ENCODE peak calls at places on chromosomes 2 and 18, in ten cellular contexts. U, W, Z, F, H, A, Q, R, O and M are unnamed samples.

GRCh38 chr2:165969227-165969626 is 15.7 kb upstream of the TTC21B start:
- DNase-seq in W (no peak), U (peak), Q (no peak), H (no peak), O (no peak), Z (peak), F (peak), A (no peak), R (no peak), M (no peak)

GRCh38 chr2:229620759-229621158 is 93.6 kb downstream of the DNER start:
- DNase-seq in U (no peak), O (no peak), A (no peak), R (no peak), F (peak), Q (no peak), Z (no peak), W (no peak), H (no peak), M (no peak)

GRCh38 chr18:57644540-57644939 is 22.9 kb upstream of the NARS1 start:
- DNase-seq in O (no peak), A (no peak), Q (no peak), F (peak), Z (peak), H (no peak), W (peak), R (no peak), U (peak), M (no peak)

GRCh38 chr2:157874997-157875719 is 972 bp downstream of the ACVR1 start:
- DNase-seq in Z (peak), R (peak), Q (peak), A (peak), H (peak), W (peak), F (peak), U (peak), O (peak), M (peak)

GRCh38 chr2:86671304-86671981 is 47.8 kb upstream of the RNF103 start:
- DNase-seq in O (no peak), R (no peak), U (peak), F (peak), A (no peak), H (no peak), W (peak), Q (no peak), Z (peak), M (no peak)

GRCh38 chr2:48205137-48205798 is 299.0 kb upstream of the FBXO11 start:
- DNase-seq in Z (no peak), F (peak), R (peak), A (no peak), O (no peak), W (peak), Q (no peak), U (peak), H (no peak), M (no peak)

GRCh38 chr18:75210274-75211001 is at the start of gene TSHZ1:
- DNase-seq in Z (peak), R (peak), W (peak), O (peak), F (peak), H (peak), Q (peak), U (peak), A (peak), M (peak)

GRCh38 chr2:121066526-121066925 is 218.5 kb downstream of the TFCP2L1 start:
- DNase-seq in O (no peak), H (no peak), F (peak), R (no peak), A (no peak), Z (no peak), Q (no peak), W (no peak), U (no peak), M (no peak)

GRCh38 chr2:143034292-143035074 is 94.7 kb upstream of the ARHGAP15 start:
- DNase-seq in Q (peak), A (peak), R (peak), F (peak), W (peak), U (peak), Z (peak), H (peak), O (no peak), M (peak)

GRCh38 chr2:207408086-207408794 is 121.5 kb upstream of the CREB1 start:
- DNase-seq in W (peak), U (peak), A (no peak), Q (no peak), Z (peak), H (peak), R (no peak), F (peak), O (peak), M (no peak)

GRCh38 chr2:217851191-217852020 is 151.4 kb downstream of the TNS1 start:
- DNase-seq in W (peak), R (no peak), Q (peak), Z (peak), F (peak), A (peak), H (peak), U (peak), O (no peak), M (no peak)

GRCh38 chr2:134772493-134773169 is 53.8 kb upstream of the TMEM163 start:
- DNase-seq in Q (no peak), W (no peak), F (no peak), R (peak), Z (no peak), A (no peak), H (no peak), O (no peak), U (no peak), M (no peak)

GRCh38 chr18:62399781-62400308 is 74.7 kb downstream of the TNFRSF11A start:
- DNase-seq in Q (peak), Z (no peak), U (no peak), A (no peak), O (no peak), H (peak), R (peak), F (peak), W (no peak), M (no peak)

GRCh38 chr2:177772529-177772928 is 300.0 kb downstream of the PDE11A start:
- DNase-seq in R (peak), W (peak), Z (peak), U (peak), H (no peak), O (no peak), F (peak), Q (peak), A (no peak), M (no peak)

GRCh38 chr2:158818511-158818910 is 23.4 kb downstream of the DAPL1 start:
- DNase-seq in R (no peak), F (no peak), W (peak), A (no peak), H (no peak), O (no peak), Q (no peak), Z (peak), U (peak), M (no peak)

GRCh38 chr2:25833566-25833965 is 44.7 kb downstream of the ASXL2 start:
- DNase-seq in U (no peak), A (no peak), Z (no peak), F (no peak), O (no peak), W (no peak), Q (no peak), R (no peak), H (no peak), M (no peak)

GRCh38 chr2:237700583-237701032 is 73.2 kb downstream of the LRRFIP1 start:
- DNase-seq in A (no peak), Q (peak), Z (peak), H (peak), O (no peak), R (no peak), F (peak), U (peak), W (peak), M (no peak)

DNA sequence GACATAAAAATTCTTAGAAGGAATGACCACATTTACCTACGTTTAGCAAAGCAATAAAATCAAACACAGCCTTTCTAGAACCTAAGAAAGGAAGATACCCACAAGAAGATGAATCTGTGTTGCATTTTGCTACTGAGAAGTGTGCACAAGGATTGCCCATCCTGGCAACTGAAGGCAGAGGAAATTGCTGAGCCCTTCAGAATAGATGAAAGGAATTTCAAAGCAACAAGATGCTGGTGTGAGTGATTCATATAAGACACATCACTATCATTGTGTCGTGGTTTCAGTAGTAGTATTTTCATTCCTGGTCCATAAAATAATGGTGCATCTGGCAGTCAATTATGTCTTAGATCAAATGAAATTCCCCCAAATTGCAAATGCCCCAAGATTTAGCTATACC is 48.3 kb upstream of the ANKRD44 start:
- DNase-seq in A (no peak), W (peak), Q (no peak), H (no peak), U (no peak), R (no peak), F (no peak), O (no peak), Z (peak), M (no peak)
- H3K4me3 ChIP-seq in A (no peak), W (no peak), Q (no peak), H (no peak), U (no peak), R (no peak), F (no peak), O (no peak), Z (no peak), M (no peak)

GRCh38 chr2:42513252-42513918 is 19.6 kb upstream of the KCNG3 start:
- DNase-seq in O (peak), Q (peak), W (peak), R (peak), F (peak), Z (peak), U (peak), A (peak), H (peak), M (peak)
- TF ChIP-seq CTCF in O (peak), Q (peak), W (peak), R (peak), F (peak), Z (peak), U (peak), A (peak), H (peak), M (peak)

GRCh38 chr2:96148410-96149217 is 3.4 kb upstream of the DUSP2 start:
- DNase-seq in Z (peak), F (peak), H (peak), A (peak), U (peak), Q (peak), W (peak), R (peak), O (peak), M (peak)
- H3K4me3 ChIP-seq in Z (no peak), F (no peak), H (no peak), A (no peak), U (no peak), Q (no peak), W (no peak), R (no peak), O (no peak), M (no peak)

GRCh38 chr2:39124770-39125075 is 3.9 kb upstream of the SOS1 start:
- DNase-seq in U (no peak), O (no peak), Z (no peak), A (no peak), F (no peak), R (no peak), Q (peak), W (no peak), H (no peak), M (no peak)

GRCh38 chr2:39120771-39121522 is at the start of gene SOS1:
- DNase-seq in W (peak), Z (peak), A (peak), O (peak), H (peak), F (peak), R (peak), Q (peak), U (peak), M (peak)

GRCh38 chr2:39121523-39122063 is 742 bp upstream of the SOS1 start:
- DNase-seq in O (no peak), Z (no peak), R (peak), Q (peak), A (no peak), F (no peak), W (no peak), U (peak), H (no peak), M (no peak)

GRCh38 chr2:39123436-39123999 is 2.7 kb upstream of the SOS1 start:
- DNase-seq in F (no peak), O (no peak), Q (no peak), U (no peak), R (no peak), A (no peak), W (no peak), Z (no peak), H (no peak), M (no peak)

DNA sequence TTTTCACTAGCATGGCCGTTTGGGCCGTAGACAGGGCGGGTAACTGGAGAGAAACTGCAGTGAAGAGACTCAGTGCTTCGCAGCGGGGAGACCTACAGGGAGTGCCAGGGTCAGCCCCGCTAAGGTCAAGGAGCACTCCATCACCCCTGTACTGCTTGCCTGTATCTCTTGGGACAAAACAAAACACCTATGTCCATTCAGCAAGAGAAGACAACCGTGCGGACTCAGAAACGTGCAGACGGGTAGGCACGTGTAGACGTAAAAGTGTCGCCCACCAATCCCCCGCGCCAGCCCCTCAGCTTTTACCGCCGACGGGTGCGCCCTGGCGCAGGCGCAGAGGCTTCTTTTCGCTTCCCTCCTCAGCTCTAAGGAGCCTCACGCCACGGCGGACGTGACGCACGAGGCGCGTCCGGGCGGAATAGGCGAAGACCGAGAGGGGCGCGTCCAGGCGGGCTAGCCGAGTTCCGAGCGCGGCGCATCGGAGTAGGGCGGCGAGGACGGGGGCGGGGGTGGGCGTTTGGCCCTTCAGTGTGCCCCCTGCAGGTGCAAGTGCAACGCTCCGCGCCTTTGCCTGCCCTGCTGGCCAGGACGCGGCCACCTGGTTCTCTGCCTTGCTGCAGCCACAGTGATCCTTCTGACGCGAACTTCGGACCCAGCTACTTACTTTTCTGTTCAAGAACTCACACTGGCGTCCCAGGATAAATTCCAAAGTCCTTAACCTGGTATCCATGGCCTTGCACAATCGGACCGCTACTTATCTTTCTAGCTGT is 3.3 kb upstream of the SOS1 start:
- DNase-seq in U (peak), R (peak), W (peak), A (peak), Q (peak), H (peak), F (peak), O (peak), Z (peak), M (peak)
- TF ChIP-seq CTCF in U (peak), R (peak), W (peak), A (peak), Q (peak), H (peak), F (peak), O (peak), Z (peak), M (peak)